ENCODE peak calls at places on chromosome X, in five cellular contexts. One of them, this sample, is unnamed.
A peak's percentile ranks its signal among the peaks of the same experiment; 100 is the strongest.

GRCh38 chrX:74925210-74926088 is at the start of gene NEXMIF:
- DNase-seq in stomach: peak; percentile 48
- DNase-seq in sigmoid colon: peak; percentile 65
- DNase-seq in upper lobe of left lung: peak; percentile 83
- DNase-seq in A549: peak; percentile 36
- DNase-seq in this sample: no peak

GRCh38 chrX:108415891-108416290 is 22.3 kb downstream of the COL4A6 start:
- DNase-seq in stomach: no peak
- DNase-seq in A549: no peak
- DNase-seq in sigmoid colon: no peak
- DNase-seq in upper lobe of left lung: no peak
- DNase-seq in this sample: no peak

GRCh38 chrX:106684207-106684606 is 42.3 kb upstream of the RNF128 start:
- DNase-seq in stomach: no peak
- DNase-seq in sigmoid colon: no peak
- DNase-seq in upper lobe of left lung: no peak
- DNase-seq in A549: no peak
- DNase-seq in this sample: no peak

GRCh38 chrX:56790778-56791177 is 61.7 kb downstream of the NBDY start:
- DNase-seq in sigmoid colon: peak; percentile 26
- DNase-seq in upper lobe of left lung: no peak
- DNase-seq in stomach: peak; percentile 3
- DNase-seq in A549: no peak
- DNase-seq in this sample: peak; percentile 33

GRCh38 chrX:23548164-23548563 is 119.1 kb upstream of the PRDX4 start:
- DNase-seq in stomach: no peak
- DNase-seq in A549: no peak
- DNase-seq in upper lobe of left lung: no peak
- DNase-seq in sigmoid colon: no peak
- DNase-seq in this sample: no peak

GRCh38 chrX:131747173-131747572 is 203.3 kb downstream of the OR13H1 start:
- DNase-seq in sigmoid colon: peak; percentile 89
- DNase-seq in upper lobe of left lung: no peak
- DNase-seq in stomach: peak; percentile 76
- DNase-seq in A549: peak; percentile 95
- DNase-seq in this sample: no peak

GRCh38 chrX:86210772-86211171 is 62.5 kb downstream of the DACH2 start:
- DNase-seq in stomach: no peak
- DNase-seq in A549: no peak
- DNase-seq in sigmoid colon: no peak
- DNase-seq in upper lobe of left lung: no peak
- DNase-seq in this sample: no peak

GRCh38 chrX:75623535-75623934 is 100.7 kb upstream of the ZDHHC15 start:
- DNase-seq in A549: peak; percentile 1
- DNase-seq in stomach: no peak
- DNase-seq in upper lobe of left lung: no peak
- DNase-seq in sigmoid colon: no peak
- DNase-seq in this sample: no peak

GRCh38 chrX:121165930-121166359 is 118.5 kb downstream of the GLUD2 start:
- DNase-seq in sigmoid colon: no peak
- DNase-seq in A549: no peak
- DNase-seq in upper lobe of left lung: no peak
- DNase-seq in stomach: no peak
- DNase-seq in this sample: no peak

GRCh38 chrX:114797494-114797893 is 213.6 kb downstream of the HTR2C start:
- DNase-seq in stomach: no peak
- DNase-seq in upper lobe of left lung: no peak
- DNase-seq in sigmoid colon: no peak
- DNase-seq in A549: no peak
- DNase-seq in this sample: no peak

GRCh38 chrX:146863566-146863965 is 49.0 kb upstream of the CXorf51A start:
- DNase-seq in stomach: no peak
- DNase-seq in sigmoid colon: no peak
- DNase-seq in upper lobe of left lung: no peak
- DNase-seq in A549: no peak
- DNase-seq in this sample: no peak

GRCh38 chrX:68732906-68733493 is 85.5 kb downstream of the STARD8 start:
- DNase-seq in A549: peak; percentile 64
- DNase-seq in sigmoid colon: peak; percentile 78
- DNase-seq in stomach: peak; percentile 71
- DNase-seq in upper lobe of left lung: peak; percentile 66
- DNase-seq in this sample: no peak

GRCh38 chrX:21158678-21159077 is 215.5 kb upstream of the CNKSR2 start:
- DNase-seq in stomach: no peak
- DNase-seq in sigmoid colon: no peak
- DNase-seq in A549: no peak
- DNase-seq in upper lobe of left lung: no peak
- DNase-seq in this sample: no peak

GRCh38 chrX:71439898-71440297 is 73.7 kb downstream of the TAF1 start:
- DNase-seq in sigmoid colon: no peak
- DNase-seq in stomach: no peak
- DNase-seq in upper lobe of left lung: no peak
- DNase-seq in A549: no peak
- DNase-seq in this sample: no peak

GRCh38 chrX:103864149-103864548 is 32.1 kb upstream of the RAB9B start:
- DNase-seq in stomach: no peak
- DNase-seq in sigmoid colon: no peak
- DNase-seq in A549: no peak
- DNase-seq in upper lobe of left lung: no peak
- DNase-seq in this sample: no peak

GRCh38 chrX:108261541-108262218 is 170.1 kb downstream of the ATG4A start:
- DNase-seq in A549: peak; percentile 44
- DNase-seq in sigmoid colon: no peak
- DNase-seq in upper lobe of left lung: no peak
- DNase-seq in stomach: no peak
- DNase-seq in this sample: no peak

GRCh38 chrX:151688695-151689094 is 6.6 kb upstream of the PRRG3 start:
- DNase-seq in A549: no peak
- DNase-seq in sigmoid colon: no peak
- DNase-seq in upper lobe of left lung: no peak
- DNase-seq in stomach: no peak
- DNase-seq in this sample: no peak

GRCh38 chrX:21683910-21684309 is 25.8 kb upstream of the KLHL34 start:
- DNase-seq in sigmoid colon: no peak
- DNase-seq in stomach: no peak
- DNase-seq in A549: no peak
- DNase-seq in upper lobe of left lung: no peak
- DNase-seq in this sample: no peak

GRCh38 chrX:22073928-22074327 is 41.8 kb downstream of the PHEX start:
- DNase-seq in stomach: no peak
- DNase-seq in A549: no peak
- DNase-seq in sigmoid colon: no peak
- DNase-seq in upper lobe of left lung: no peak
- DNase-seq in this sample: no peak

GRCh38 chrX:29237972-29238371 is 650.7 kb downstream of the IL1RAPL1 start:
- DNase-seq in stomach: no peak
- DNase-seq in A549: no peak
- DNase-seq in sigmoid colon: no peak
- DNase-seq in upper lobe of left lung: no peak
- DNase-seq in this sample: no peak

GRCh38 chrX:1661922-1662221 is 47.0 kb downstream of the ASMT start:
- DNase-seq in A549: no peak
- DNase-seq in upper lobe of left lung: no peak
- DNase-seq in sigmoid colon: no peak
- DNase-seq in stomach: no peak
- DNase-seq in this sample: no peak
- TF ChIP-seq POLR2A in A549: no peak
- TF ChIP-seq POLR2A in upper lobe of left lung: no peak
- TF ChIP-seq POLR2A in sigmoid colon: no peak
- TF ChIP-seq POLR2A in stomach: no peak
- TF ChIP-seq POLR2A in this sample: no peak

GRCh38 chrX:35150052-35150451 is 207.5 kb downstream of the FAM47B start:
- DNase-seq in sigmoid colon: no peak
- DNase-seq in stomach: no peak
- DNase-seq in upper lobe of left lung: no peak
- DNase-seq in A549: no peak
- DNase-seq in this sample: no peak
- TF ChIP-seq EP300 in sigmoid colon: no peak
- TF ChIP-seq EP300 in stomach: no peak
- TF ChIP-seq EP300 in upper lobe of left lung: no peak
- TF ChIP-seq EP300 in A549: no peak
- TF ChIP-seq EP300 in this sample: no peak

DNA sequence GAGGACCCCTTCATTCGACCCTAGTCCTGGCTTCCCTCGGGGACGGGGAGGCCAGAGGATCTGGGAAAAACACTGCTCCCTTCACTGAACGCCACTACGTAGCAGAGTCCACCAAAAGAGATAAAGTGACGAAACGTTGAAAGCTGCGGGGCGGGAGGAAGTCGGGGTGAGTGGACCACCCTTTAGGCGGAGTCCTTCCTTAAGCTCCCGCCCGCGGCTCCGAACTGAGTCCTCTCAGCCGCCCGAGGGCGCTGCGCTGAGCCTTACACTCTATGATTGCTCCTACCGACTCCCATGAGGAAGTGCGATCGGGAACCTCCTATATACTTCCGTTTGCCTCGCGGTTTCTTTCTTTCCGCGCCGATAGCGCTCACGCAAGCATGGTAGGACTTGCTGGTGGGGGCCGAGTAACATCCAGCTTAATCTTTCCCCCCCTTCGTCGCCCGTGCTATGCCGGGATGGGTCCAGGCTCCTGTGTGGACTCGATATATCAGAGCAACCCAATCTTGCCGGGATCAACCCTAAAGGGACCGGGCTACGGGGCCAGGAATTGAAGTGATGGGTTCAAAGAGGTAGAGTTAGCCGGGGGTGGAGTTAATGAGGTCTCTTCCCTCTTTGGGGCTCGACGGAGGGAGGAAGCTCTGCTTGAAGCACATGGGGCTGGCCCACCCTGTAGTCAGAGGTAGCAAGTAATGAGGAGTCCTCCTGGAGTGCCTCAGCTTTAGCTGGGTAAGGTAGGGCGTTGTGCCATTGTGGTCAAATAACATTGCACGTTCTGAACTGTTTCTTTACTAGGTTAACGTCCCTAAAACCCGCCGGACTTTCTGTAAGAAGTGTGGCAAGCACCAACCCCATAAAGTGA is at the start of gene RPL36A:
- DNase-seq in A549: peak; percentile 94
- DNase-seq in upper lobe of left lung: peak; percentile 92
- DNase-seq in stomach: peak; percentile 89
- DNase-seq in sigmoid colon: peak; percentile 92
- DNase-seq in this sample: peak; percentile 89
- TF ChIP-seq POLR2A in A549: peak; percentile 93
- TF ChIP-seq POLR2A in upper lobe of left lung: peak; percentile 74
- TF ChIP-seq POLR2A in stomach: no peak
- TF ChIP-seq POLR2A in sigmoid colon: peak; percentile 71
- TF ChIP-seq POLR2A in this sample: peak; percentile 43

DNA sequence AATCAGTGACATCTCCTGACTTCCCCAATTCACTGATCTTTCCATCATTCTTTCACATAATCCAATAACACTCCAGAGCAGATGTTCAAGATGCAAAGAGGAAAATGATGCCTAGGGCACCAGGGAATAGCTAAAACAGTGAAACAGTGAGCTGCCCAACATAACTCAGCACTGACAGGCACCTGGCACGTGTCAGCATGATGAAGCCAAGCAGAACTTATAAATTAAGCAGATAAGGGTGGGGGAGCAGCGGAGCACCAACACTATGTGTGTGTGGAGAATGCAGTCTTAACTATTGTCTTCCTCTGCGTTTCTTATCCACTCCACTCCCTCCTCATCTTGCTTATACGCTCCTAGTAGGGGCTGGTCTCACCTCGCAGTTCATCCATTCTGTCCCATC is 89.4 kb downstream of the AMMECR1 start:
- DNase-seq in sigmoid colon: no peak
- DNase-seq in upper lobe of left lung: no peak
- DNase-seq in A549: no peak
- DNase-seq in stomach: no peak
- DNase-seq in this sample: no peak
- TF ChIP-seq EP300 in sigmoid colon: no peak
- TF ChIP-seq EP300 in upper lobe of left lung: no peak
- TF ChIP-seq EP300 in A549: no peak
- TF ChIP-seq EP300 in stomach: no peak
- TF ChIP-seq EP300 in this sample: no peak

GRCh38 chrX:153693216-153694086 is 5.7 kb downstream of the SLC6A8 start:
- DNase-seq in sigmoid colon: no peak
- DNase-seq in A549: no peak
- DNase-seq in upper lobe of left lung: peak; percentile 48
- DNase-seq in stomach: no peak
- DNase-seq in this sample: no peak
- TF ChIP-seq POLR2A in sigmoid colon: no peak
- TF ChIP-seq POLR2A in A549: no peak
- TF ChIP-seq POLR2A in upper lobe of left lung: no peak
- TF ChIP-seq POLR2A in stomach: no peak
- TF ChIP-seq POLR2A in this sample: no peak

DNA sequence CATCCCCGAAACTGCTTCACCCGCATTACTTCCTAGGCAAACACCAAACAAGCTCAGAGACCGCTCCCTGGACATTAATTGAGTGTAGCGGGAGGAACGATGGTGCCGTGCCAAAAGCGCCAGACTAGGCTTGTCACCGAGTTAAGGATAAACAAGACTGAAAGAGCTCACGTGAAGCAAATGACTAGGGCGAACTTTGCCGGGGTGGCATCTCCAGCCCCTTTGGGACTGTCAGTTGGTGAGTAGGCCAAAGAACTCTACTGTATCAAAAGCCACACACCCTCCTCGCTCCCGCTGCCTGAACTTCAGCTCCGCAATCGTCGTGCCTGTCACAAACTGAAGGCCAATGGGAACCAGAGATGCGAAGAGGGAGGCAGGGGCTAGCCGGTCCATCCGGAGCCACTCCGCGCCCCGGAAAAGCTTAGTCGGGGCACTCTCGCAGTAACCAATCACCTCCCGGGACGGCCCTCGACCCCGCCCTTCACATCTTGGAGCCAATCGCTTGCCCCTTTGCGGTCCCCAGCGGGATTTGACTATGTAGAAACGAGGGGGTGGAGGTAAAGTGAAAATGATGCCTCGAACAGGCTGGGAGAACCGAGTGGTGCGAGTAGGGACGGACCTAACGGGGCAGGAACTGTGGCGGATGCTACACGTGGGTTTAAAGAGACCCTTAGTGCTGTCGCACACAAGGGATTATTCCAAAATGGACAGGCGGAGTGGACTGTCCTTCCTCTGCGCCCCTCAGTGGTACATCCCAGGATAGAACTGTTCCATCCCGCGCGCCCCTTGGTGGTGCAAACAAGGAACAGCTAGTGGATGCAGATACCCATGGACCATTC is 37.0 kb upstream of the FAM156A start:
- DNase-seq in stomach: peak; percentile 92
- DNase-seq in upper lobe of left lung: peak; percentile 92
- DNase-seq in sigmoid colon: peak; percentile 97
- DNase-seq in A549: peak; percentile 97
- DNase-seq in this sample: peak; percentile 95
- TF ChIP-seq EP300 in stomach: no peak
- TF ChIP-seq EP300 in upper lobe of left lung: no peak
- TF ChIP-seq EP300 in sigmoid colon: no peak
- TF ChIP-seq EP300 in A549: no peak
- TF ChIP-seq EP300 in this sample: no peak

GRCh38 chrX:10014462-10015373 is 47.6 kb downstream of the CLDN34 start:
- DNase-seq in sigmoid colon: peak; percentile 96
- DNase-seq in stomach: peak; percentile 87
- DNase-seq in A549: peak; percentile 94
- DNase-seq in upper lobe of left lung: peak; percentile 97
- DNase-seq in this sample: peak; percentile 87
- TF ChIP-seq POLR2A in sigmoid colon: no peak
- TF ChIP-seq POLR2A in stomach: no peak
- TF ChIP-seq POLR2A in A549: peak; percentile 25
- TF ChIP-seq POLR2A in upper lobe of left lung: peak; percentile 50
- TF ChIP-seq POLR2A in this sample: peak; percentile 66

GRCh38 chrX:110373310-110373709 is 14.7 kb downstream of the RTL9 start:
- DNase-seq in A549: no peak
- DNase-seq in upper lobe of left lung: no peak
- DNase-seq in sigmoid colon: no peak
- DNase-seq in stomach: no peak
- DNase-seq in this sample: no peak
- TF ChIP-seq EP300 in A549: no peak
- TF ChIP-seq EP300 in upper lobe of left lung: no peak
- TF ChIP-seq EP300 in sigmoid colon: no peak
- TF ChIP-seq EP300 in stomach: no peak
- TF ChIP-seq EP300 in this sample: no peak

This sample was measured in suprapubic skin.